ENCODE peak calls at places on chromosomes 1 and 21, in five cellular contexts. One of them, this sample, is unnamed.

GRCh38 chr1:94379615-94380014 is 38.6 kb upstream of the ABCD3 start:
- DNase-seq in endothelial cell of umbilical vein: no peak
- DNase-seq in tibial artery: no peak
- DNase-seq in heart right ventricle: peak; percentile 22
- DNase-seq in body of pancreas: no peak
- DNase-seq in this sample: peak; percentile 67

GRCh38 chr1:150535511-150536281 is 13.5 kb upstream of the ADAMTSL4 start:
- DNase-seq in endothelial cell of umbilical vein: no peak
- DNase-seq in tibial artery: no peak
- DNase-seq in heart right ventricle: no peak
- DNase-seq in body of pancreas: no peak
- DNase-seq in this sample: no peak

GRCh38 chr1:3060601-3061551 is 8.1 kb upstream of the PRDM16 start:
- DNase-seq in endothelial cell of umbilical vein: no peak
- DNase-seq in tibial artery: no peak
- DNase-seq in heart right ventricle: no peak
- DNase-seq in body of pancreas: no peak
- DNase-seq in this sample: no peak

GRCh38 chr1:156708245-156708661 is 2.9 kb upstream of the CRABP2 start:
- DNase-seq in endothelial cell of umbilical vein: no peak
- DNase-seq in tibial artery: no peak
- DNase-seq in heart right ventricle: no peak
- DNase-seq in body of pancreas: no peak
- DNase-seq in this sample: no peak

GRCh38 chr21:36927718-36928117 is 38.8 kb downstream of the HLCS start:
- DNase-seq in endothelial cell of umbilical vein: peak; percentile 80
- DNase-seq in tibial artery: peak; percentile 83
- DNase-seq in heart right ventricle: peak; percentile 82
- DNase-seq in body of pancreas: peak; percentile 80
- DNase-seq in this sample: peak; percentile 69

GRCh38 chr1:31154000-31154631 is 85.6 kb downstream of the NKAIN1 start:
- DNase-seq in endothelial cell of umbilical vein: no peak
- DNase-seq in tibial artery: no peak
- DNase-seq in heart right ventricle: no peak
- DNase-seq in body of pancreas: no peak
- DNase-seq in this sample: no peak

GRCh38 chr1:193545171-193545570 is 358.8 kb upstream of the B3GALT2 start:
- DNase-seq in endothelial cell of umbilical vein: no peak
- DNase-seq in tibial artery: no peak
- DNase-seq in heart right ventricle: no peak
- DNase-seq in body of pancreas: no peak
- DNase-seq in this sample: no peak

GRCh38 chr1:33429846-33430750 is 797 bp downstream of the PHC2 start:
- DNase-seq in endothelial cell of umbilical vein: peak; percentile 30
- DNase-seq in tibial artery: no peak
- DNase-seq in heart right ventricle: peak; percentile 58
- DNase-seq in body of pancreas: peak; percentile 66
- DNase-seq in this sample: no peak

GRCh38 chr1:222928212-222928611 is 113.4 kb downstream of the DISP1 start:
- DNase-seq in endothelial cell of umbilical vein: peak; percentile 52
- DNase-seq in tibial artery: no peak
- DNase-seq in heart right ventricle: peak; percentile 65
- DNase-seq in body of pancreas: peak; percentile 69
- DNase-seq in this sample: no peak

GRCh38 chr1:222167111-222167510 is 380.8 kb downstream of the HHIPL2 start:
- DNase-seq in endothelial cell of umbilical vein: no peak
- DNase-seq in tibial artery: no peak
- DNase-seq in heart right ventricle: peak; percentile 13
- DNase-seq in body of pancreas: peak; percentile 61
- DNase-seq in this sample: no peak

GRCh38 chr1:178543291-178543609 is 30.3 kb downstream of the TEX35 start:
- DNase-seq in endothelial cell of umbilical vein: no peak
- DNase-seq in tibial artery: no peak
- DNase-seq in heart right ventricle: no peak
- DNase-seq in body of pancreas: no peak
- DNase-seq in this sample: no peak

GRCh38 chr1:203239906-203240305 is 10.4 kb upstream of the CHIT1 start:
- DNase-seq in endothelial cell of umbilical vein: no peak
- DNase-seq in tibial artery: no peak
- DNase-seq in heart right ventricle: no peak
- DNase-seq in body of pancreas: no peak
- DNase-seq in this sample: no peak

GRCh38 chr1:26429741-26430140 is 2.4 kb upstream of the DHDDS start:
- DNase-seq in endothelial cell of umbilical vein: no peak
- DNase-seq in tibial artery: no peak
- DNase-seq in heart right ventricle: no peak
- DNase-seq in body of pancreas: no peak
- DNase-seq in this sample: no peak

GRCh38 chr21:29657228-29657989 is 282.4 kb downstream of the GRIK1 start:
- DNase-seq in endothelial cell of umbilical vein: no peak
- DNase-seq in tibial artery: no peak
- DNase-seq in heart right ventricle: no peak
- DNase-seq in body of pancreas: no peak
- DNase-seq in this sample: no peak

GRCh38 chr21:33069994-33070811 is at the start of gene OLIG1:
- DNase-seq in endothelial cell of umbilical vein: peak; percentile 18
- DNase-seq in tibial artery: no peak
- DNase-seq in heart right ventricle: no peak
- DNase-seq in body of pancreas: peak; percentile 22
- DNase-seq in this sample: no peak

GRCh38 chr1:226960944-226961765 is 21.1 kb downstream of the COQ8A start:
- DNase-seq in endothelial cell of umbilical vein: no peak
- DNase-seq in tibial artery: no peak
- DNase-seq in heart right ventricle: no peak
- DNase-seq in body of pancreas: no peak
- DNase-seq in this sample: no peak

GRCh38 chr21:44778499-44778911 is 23.1 kb downstream of the UBE2G2 start:
- DNase-seq in endothelial cell of umbilical vein: no peak
- DNase-seq in tibial artery: no peak
- DNase-seq in heart right ventricle: no peak
- DNase-seq in body of pancreas: no peak
- DNase-seq in this sample: no peak

GRCh38 chr1:230710543-230710904 is 3.4 kb downstream of the AGT start:
- DNase-seq in endothelial cell of umbilical vein: no peak
- DNase-seq in tibial artery: no peak
- DNase-seq in heart right ventricle: no peak
- DNase-seq in body of pancreas: no peak
- DNase-seq in this sample: no peak

GRCh38 chr1:212482352-212483153 is 49.8 kb downstream of the NENF start:
- DNase-seq in endothelial cell of umbilical vein: no peak
- DNase-seq in tibial artery: peak; percentile 48
- DNase-seq in heart right ventricle: no peak
- DNase-seq in body of pancreas: no peak
- DNase-seq in this sample: peak; percentile 76

GRCh38 chr1:164587617-164588367 is 28.8 kb downstream of the PBX1 start:
- DNase-seq in endothelial cell of umbilical vein: peak; percentile 18
- DNase-seq in tibial artery: no peak
- DNase-seq in heart right ventricle: no peak
- DNase-seq in body of pancreas: no peak
- DNase-seq in this sample: no peak

GRCh38 chr21:45747802-45748445 is 104.4 kb downstream of the PCBP3 start:
- DNase-seq in endothelial cell of umbilical vein: no peak
- DNase-seq in tibial artery: no peak
- DNase-seq in heart right ventricle: no peak
- DNase-seq in body of pancreas: no peak
- DNase-seq in this sample: no peak

DNA sequence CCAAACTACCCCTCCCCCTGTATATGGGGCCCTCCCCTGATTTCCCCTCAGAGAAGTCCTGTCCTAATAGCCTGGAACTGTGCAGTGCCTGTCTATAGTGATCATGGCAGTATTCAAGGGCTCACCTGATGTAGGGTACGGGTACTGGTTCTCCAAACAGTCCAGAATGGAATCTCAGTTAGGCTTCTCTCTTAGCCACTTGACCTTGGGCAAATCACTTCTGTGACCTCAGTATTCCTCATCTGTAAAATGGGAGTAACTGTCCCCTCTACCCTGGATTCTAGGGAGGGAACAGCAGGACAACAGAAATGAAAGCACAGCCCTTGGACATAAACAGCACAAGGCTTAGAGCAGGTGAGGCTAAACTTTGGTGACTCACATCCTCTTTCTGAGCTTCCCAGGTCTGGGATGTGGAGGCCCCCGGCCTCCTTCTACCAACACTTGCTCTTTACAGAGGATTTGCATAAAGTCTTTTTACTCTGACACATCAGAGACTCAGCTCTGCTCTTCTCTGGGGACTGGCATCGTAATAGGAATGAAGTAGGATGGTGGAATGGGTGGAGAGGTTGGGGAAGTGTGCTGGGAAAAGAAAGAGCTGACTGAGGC is 20.0 kb upstream of the PDZK1IP1 start:
- DNase-seq in endothelial cell of umbilical vein: peak; percentile 20
- DNase-seq in tibial artery: no peak
- DNase-seq in heart right ventricle: no peak
- DNase-seq in body of pancreas: no peak
- DNase-seq in this sample: no peak
- H3K4me1 ChIP-seq in endothelial cell of umbilical vein: peaks cover 51% of the 10 kb centered on the region
- H3K4me1 ChIP-seq in tibial artery: no peaks in the 10 kb centered on the region
- H3K4me1 ChIP-seq in heart right ventricle: peaks cover 21% of the 10 kb centered on the region
- H3K4me1 ChIP-seq in body of pancreas: no peaks in the 10 kb centered on the region
- H3K4me1 ChIP-seq in this sample: no peaks in the 10 kb centered on the region

GRCh38 chr1:24294757-24295371 is 24.3 kb upstream of the GRHL3 start:
- DNase-seq in endothelial cell of umbilical vein: peak; percentile 69
- DNase-seq in tibial artery: peak; percentile 91
- DNase-seq in heart right ventricle: peak; percentile 8
- DNase-seq in body of pancreas: peak; percentile 35
- DNase-seq in this sample: peak; percentile 82
- H3K4me3 ChIP-seq in endothelial cell of umbilical vein: no peak overlapping the region
- H3K4me3 ChIP-seq in tibial artery: no peak overlapping the region
- H3K4me3 ChIP-seq in heart right ventricle: no peak overlapping the region
- H3K4me3 ChIP-seq in body of pancreas: no peak overlapping the region
- H3K4me3 ChIP-seq in this sample: no peak overlapping the region

DNA sequence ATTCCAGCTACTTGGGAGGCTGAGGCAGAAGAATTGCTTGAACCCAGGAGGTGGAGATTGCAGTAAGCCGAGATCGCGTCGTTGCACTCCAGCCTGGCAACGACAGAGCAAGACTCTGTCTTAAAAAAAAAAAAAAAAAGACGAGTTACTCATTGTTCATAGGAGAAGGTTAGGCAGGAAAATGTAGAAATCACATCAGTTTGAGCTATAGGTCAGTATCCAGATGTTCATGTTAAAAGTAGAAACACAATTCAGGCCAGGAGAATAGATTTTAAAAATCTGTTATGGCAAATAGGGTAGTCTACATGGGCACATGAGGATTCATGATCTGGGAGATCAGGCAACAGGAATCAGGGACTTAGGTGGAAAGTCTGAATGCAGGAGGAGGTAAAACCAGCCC is 57.7 kb downstream of the SELENOF start:
- DNase-seq in endothelial cell of umbilical vein: no peak
- DNase-seq in tibial artery: no peak
- DNase-seq in heart right ventricle: no peak
- DNase-seq in body of pancreas: no peak
- DNase-seq in this sample: no peak
- TF ChIP-seq CTCF in endothelial cell of umbilical vein: no peak
- TF ChIP-seq CTCF in tibial artery: no peak
- TF ChIP-seq CTCF in heart right ventricle: no peak
- TF ChIP-seq CTCF in body of pancreas: no peak
- TF ChIP-seq CTCF in this sample: no peak

DNA sequence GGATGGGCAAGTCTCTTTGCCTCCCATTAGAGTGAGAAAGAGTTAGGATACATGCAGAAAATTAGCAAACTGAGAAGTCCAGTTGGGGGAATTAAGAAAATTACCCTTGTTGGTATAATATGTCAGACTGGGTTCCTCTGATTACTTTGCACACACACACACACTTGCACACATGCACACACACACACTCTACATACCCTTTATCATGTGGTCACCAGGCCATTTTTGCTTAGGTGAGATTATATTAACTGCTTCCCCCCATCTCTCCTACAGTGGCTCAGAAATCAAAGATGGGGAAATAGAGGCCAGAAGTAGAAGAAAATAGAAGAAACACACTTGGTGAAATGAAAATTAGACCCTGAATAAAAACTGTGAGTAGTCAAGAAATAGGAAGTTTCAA is 917 bp upstream of the LIX1L start:
- DNase-seq in endothelial cell of umbilical vein: no peak
- DNase-seq in tibial artery: no peak
- DNase-seq in heart right ventricle: no peak
- DNase-seq in body of pancreas: no peak
- DNase-seq in this sample: no peak
- H3K4me1 ChIP-seq in endothelial cell of umbilical vein: peaks cover 61% of the 10 kb centered on the region
- H3K4me1 ChIP-seq in tibial artery: peaks cover 4% of the 10 kb centered on the region
- H3K4me1 ChIP-seq in heart right ventricle: peaks cover 88% of the 10 kb centered on the region
- H3K4me1 ChIP-seq in body of pancreas: peaks cover 66% of the 10 kb centered on the region
- H3K4me1 ChIP-seq in this sample: peaks cover 12% of the 10 kb centered on the region